ENCODE peak calls at places on chromosome 1, in eight cellular contexts. G is amniotic stem cell; T is SW480; P is D341Med; B is NCI-H2029; D is effector memory CD8-positive, alpha-beta T cell; V is anterior cingulate cortex; N is fibroblast of mammary gland. J is an unnamed sample.

GRCh38 chr1:58246549-58246948 is 300.0 kb downstream of the OMA1 start:
- DNase-seq in D (no peak), P (no peak), N (no peak), V (no peak), G (no peak), B (no peak), T (no peak), J (no peak)

GRCh38 chr1:108000620-108001105 is 35.7 kb upstream of the VAV3 start:
- DNase-seq in N (peak; percentile 95), T (no peak), G (no peak), B (peak; percentile 11), D (no peak), V (no peak), P (peak; percentile 45), J (no peak)

GRCh38 chr1:108590436-108590835 is 30.5 kb downstream of the EEIG2 start:
- DNase-seq in G (no peak), B (no peak), V (no peak), D (no peak), P (no peak), N (peak; percentile 53), T (no peak), J (no peak)

GRCh38 chr1:13702425-13703127 is 2.6 kb downstream of the PRDM2 start:
- DNase-seq in B (no peak), T (no peak), V (no peak), P (no peak), N (no peak), D (peak; percentile 72), G (no peak), J (no peak)

GRCh38 chr1:156118175-156118868 is 3.8 kb downstream of the LMNA start:
- DNase-seq in B (no peak), D (no peak), T (peak; percentile 79), P (no peak), V (no peak), N (no peak), G (no peak), J (peak; percentile 72)

GRCh38 chr1:206821493-206821892 is 43.9 kb upstream of the IL20 start:
- DNase-seq in P (no peak), G (no peak), N (no peak), B (peak; percentile 27), T (no peak), D (no peak), V (no peak), J (no peak)

GRCh38 chr1:235018720-235019444 is 109.8 kb downstream of the TOMM20 start:
- DNase-seq in N (no peak), B (no peak), D (no peak), T (peak; percentile 29), V (no peak), G (no peak), P (no peak), J (peak; percentile 60)

GRCh38 chr1:186212574-186213224 is 162.4 kb downstream of the TPR start:
- DNase-seq in D (no peak), G (peak; percentile 76), T (peak; percentile 73), B (peak; percentile 57), V (no peak), N (peak; percentile 95), P (peak; percentile 72), J (no peak)

GRCh38 chr1:228317411-228317828 is 89.2 kb downstream of the TRIM11 start:
- DNase-seq in T (no peak), V (no peak), D (no peak), B (no peak), P (no peak), G (no peak), N (no peak), J (peak; percentile 31)

GRCh38 chr1:20154306-20154831 is 15.2 kb downstream of the PLA2G2F start:
- DNase-seq in B (no peak), D (no peak), T (no peak), V (no peak), G (no peak), N (no peak), P (peak; percentile 1), J (no peak)

GRCh38 chr1:180925471-180926051 is 12.9 kb downstream of the KIAA1614 start:
- DNase-seq in N (no peak), B (no peak), D (no peak), P (no peak), T (no peak), V (peak; percentile 43), G (no peak), J (no peak)

GRCh38 chr1:154405762-154406571 is 824 bp downstream of the IL6R start:
- DNase-seq in P (peak; percentile 73), B (no peak), N (peak; percentile 77), V (peak; percentile 91), T (peak; percentile 53), G (peak; percentile 27), D (no peak), J (peak; percentile 79)

GRCh38 chr1:66533804-66534745 is at the start of gene SGIP1:
- DNase-seq in B (no peak), P (no peak), G (peak; percentile 54), N (peak; percentile 79), D (no peak), T (no peak), V (peak; percentile 65), J (peak; percentile 48)

GRCh38 chr1:224720216-224720615 is 104.1 kb downstream of the CNIH3 start:
- DNase-seq in N (no peak), D (no peak), P (no peak), T (no peak), V (no peak), B (no peak), G (no peak), J (no peak)

GRCh38 chr1:201586806-201587205 is 47.9 kb downstream of the NAV1 start:
- DNase-seq in G (no peak), V (no peak), B (no peak), D (no peak), T (no peak), N (no peak), P (no peak), J (no peak)

GRCh38 chr1:111857251-111857651 is 101.5 kb downstream of the DDX20 start:
- DNase-seq in N (no peak), G (no peak), P (no peak), D (no peak), T (no peak), B (no peak), V (no peak), J (no peak)

GRCh38 chr1:107687846-107688753 is 276.9 kb downstream of the VAV3 start:
- DNase-seq in N (peak; percentile 34), G (no peak), P (no peak), D (no peak), B (no peak), T (peak; percentile 7), V (no peak), J (no peak)

GRCh38 chr1:208951908-208952307 is 631.6 kb upstream of the CAMK1G start:
- DNase-seq in B (peak; percentile 39), V (no peak), T (no peak), G (no peak), P (no peak), D (no peak), N (no peak), J (no peak)

GRCh38 chr1:221740260-221740830 is 1.5 kb downstream of the DUSP10 start:
- DNase-seq in G (no peak), T (no peak), P (no peak), N (no peak), B (peak; percentile 15), V (no peak), D (no peak), J (no peak)

GRCh38 chr1:113046569-113046968 is 26.4 kb upstream of the LRIG2 start:
- DNase-seq in N (no peak), G (no peak), B (no peak), D (no peak), P (no peak), T (no peak), V (no peak), J (no peak)

GRCh38 chr1:119631433-119632102 is 16.5 kb downstream of the ZNF697 start:
- DNase-seq in N (peak; percentile 96), P (peak; percentile 42), D (no peak), T (no peak), G (no peak), V (peak; percentile 54), B (peak; percentile 72), J (peak; percentile 84)

GRCh38 chr1:47840338-47840737 is 156.8 kb downstream of the TRABD2B start:
- DNase-seq in B (no peak), N (no peak), P (no peak), D (no peak), V (no peak), G (no peak), T (no peak), J (no peak)

GRCh38 chr1:90107971-90108370 is 113.1 kb downstream of the ZNF326 start:
- DNase-seq in D (no peak), G (no peak), N (no peak), T (no peak), P (no peak), V (no peak), B (no peak), J (no peak)

J was measured in lower lobe of right lung.